ENCODE peak calls at places on chromosomes 3 and 15, in ten cellular contexts. E is activated CD8-positive, alpha-beta memory T cell treated with anti-CD3 and anti-CD28 coated beads for 48 hours; M is stimulated activated CD4-positive, alpha-beta T cell treated with anti-CD3 and anti-CD28 coated beads, Interleukin-2, amount 100 ng/mL, for 24 hours; H is NCI-H446; S is activated T-cell treated with anti-CD3 and anti-CD28 coated beads for 1 hour; A is stimulated activated CD8-positive, alpha-beta memory T cell treated with anti-CD3 and anti-CD28 coated beads, Interleukin-4, amount 100 ng/mL, for 4 hours; P is AG08396; L is ovary; G is putamen; I is iris pigment epithelial cell. N is an unnamed sample.
A peak's percentile ranks its signal among the peaks of the same experiment; 100 is the strongest.

GRCh38 chr3:127233371-127233770 is 40.4 kb downstream of the PRR23E start:
- DNase-seq in E (no peak), M (no peak), H (no peak), S (no peak), A (no peak), P (no peak), L (no peak), G (no peak), I (no peak), N (peak; percentile 24)

GRCh38 chr3:126523745-126524428 is at the start of gene CHST13:
- DNase-seq in E (no peak), M (no peak), H (no peak), S (no peak), A (no peak), P (peak; percentile 76), L (no peak), G (no peak), I (peak; percentile 56), N (peak; percentile 49)

GRCh38 chr15:81859737-81860516 is 185.9 kb downstream of the MEX3B start:
- DNase-seq in E (no peak), M (no peak), H (no peak), S (no peak), A (no peak), P (no peak), L (no peak), G (no peak), I (no peak), N (no peak)

GRCh38 chr3:197082871-197083270 is 53.3 kb upstream of the MELTF start:
- DNase-seq in E (no peak), M (no peak), H (no peak), S (no peak), A (no peak), P (no peak), L (no peak), G (peak; percentile 47), I (no peak), N (no peak)

GRCh38 chr3:17231537-17232261 is 346.9 kb downstream of the PLCL2 start:
- DNase-seq in E (no peak), M (no peak), H (no peak), S (no peak), A (no peak), P (no peak), L (no peak), G (no peak), I (no peak), N (no peak)

GRCh38 chr3:101940521-101940992 is 91.2 kb downstream of the NFKBIZ start:
- DNase-seq in E (no peak), M (no peak), H (no peak), S (no peak), A (no peak), P (peak; percentile 75), L (peak; percentile 10), G (no peak), I (peak; percentile 99), N (peak; percentile 99)

GRCh38 chr15:78077053-78077859 is at the start of gene TBC1D2B:
- DNase-seq in E (peak; percentile 47), M (peak; percentile 76), H (peak; percentile 11), S (peak; percentile 64), A (no peak), P (peak; percentile 80), L (peak; percentile 72), G (peak; percentile 69), I (no peak), N (peak; percentile 63)

GRCh38 chr3:189109145-189109544 is 62.6 kb upstream of the TPRG1 start:
- DNase-seq in E (no peak), M (no peak), H (no peak), S (no peak), A (no peak), P (no peak), L (no peak), G (no peak), I (no peak), N (no peak)

GRCh38 chr3:149603126-149604074 is 54.4 kb downstream of the WWTR1 start:
- DNase-seq in E (no peak), M (no peak), H (no peak), S (no peak), A (no peak), P (peak; percentile 54), L (no peak), G (no peak), I (peak; percentile 83), N (no peak)

GRCh38 chr15:74376825-74377581 is 9.6 kb upstream of the CYP11A1 start:
- DNase-seq in E (no peak), M (no peak), H (no peak), S (no peak), A (no peak), P (no peak), L (no peak), G (no peak), I (no peak), N (no peak)

GRCh38 chr15:32861741-32862140 is 143.9 kb downstream of the GREM1 start:
- DNase-seq in E (no peak), M (no peak), H (no peak), S (no peak), A (no peak), P (no peak), L (peak; percentile 67), G (peak; percentile 29), I (peak; percentile 88), N (peak; percentile 89)

GRCh38 chr3:53803124-53803815 is 42.9 kb downstream of the CHDH start:
- DNase-seq in E (no peak), M (no peak), H (no peak), S (no peak), A (no peak), P (no peak), L (no peak), G (no peak), I (no peak), N (no peak)

GRCh38 chr15:70669966-70670658 is 93.2 kb downstream of the UACA start:
- DNase-seq in E (no peak), M (no peak), H (no peak), S (no peak), A (no peak), P (no peak), L (no peak), G (no peak), I (no peak), N (peak; percentile 50)

GRCh38 chr15:90903733-90904536 is 833 bp downstream of the MAN2A2 start:
- DNase-seq in E (no peak), M (no peak), H (no peak), S (no peak), A (no peak), P (no peak), L (no peak), G (no peak), I (no peak), N (no peak)

N was measured in fibroblast of villous mesenchyme.